ENCODE peak calls at places on chromosomes 13 and 19, in four cellular contexts. R is ovary, V is WTC11, Q is GM12865. G is an unnamed sample.

GRCh38 chr19:53158119-53158656 is 665 bp downstream of the ZNF347 start:
- DNase-seq in R (peak; percentile 46), V (peak; percentile 52), Q (peak; percentile 43), G (no peak)

GRCh38 chr13:113653264-113654174 is 4.5 kb downstream of the ATP4B start:
- DNase-seq in R (no peak), V (peak; percentile 7), Q (no peak), G (no peak)

GRCh38 chr19:55146078-55146647 is 2.8 kb downstream of the TNNT1 start:
- DNase-seq in R (no peak), V (peak; percentile 79), Q (no peak), G (no peak)

GRCh38 chr19:10981496-10981895 is 20.7 kb downstream of the SMARCA4 start:
- DNase-seq in R (no peak), V (no peak), Q (no peak), G (no peak)

GRCh38 chr19:4267101-4267900 is 11.8 kb upstream of the SHD start:
- DNase-seq in R (peak; percentile 65), V (peak; percentile 88), Q (peak; percentile 74), G (peak; percentile 52)

GRCh38 chr13:45222919-45223318 is 22.1 kb upstream of the KCTD4 start:
- DNase-seq in R (no peak), V (no peak), Q (no peak), G (no peak)

GRCh38 chr13:73809561-73809960 is 324.6 kb downstream of the KLF12 start:
- DNase-seq in R (no peak), V (no peak), Q (no peak), G (peak; percentile 56)

GRCh38 chr13:98915563-98916348 is 62.1 kb downstream of the DOCK9 start:
- DNase-seq in R (no peak), V (no peak), Q (no peak), G (peak; percentile 7)

GRCh38 chr13:73934215-73934623 is 200.0 kb downstream of the KLF12 start:
- DNase-seq in R (no peak), V (no peak), Q (no peak), G (no peak)

GRCh38 chr13:61664821-61665705 is 249.4 kb upstream of the PCDH20 start:
- DNase-seq in R (no peak), V (no peak), Q (no peak), G (no peak)

GRCh38 chr13:112391747-112392146 is 15.6 kb downstream of the SPACA7 start:
- DNase-seq in R (no peak), V (no peak), Q (no peak), G (no peak)

DNA sequence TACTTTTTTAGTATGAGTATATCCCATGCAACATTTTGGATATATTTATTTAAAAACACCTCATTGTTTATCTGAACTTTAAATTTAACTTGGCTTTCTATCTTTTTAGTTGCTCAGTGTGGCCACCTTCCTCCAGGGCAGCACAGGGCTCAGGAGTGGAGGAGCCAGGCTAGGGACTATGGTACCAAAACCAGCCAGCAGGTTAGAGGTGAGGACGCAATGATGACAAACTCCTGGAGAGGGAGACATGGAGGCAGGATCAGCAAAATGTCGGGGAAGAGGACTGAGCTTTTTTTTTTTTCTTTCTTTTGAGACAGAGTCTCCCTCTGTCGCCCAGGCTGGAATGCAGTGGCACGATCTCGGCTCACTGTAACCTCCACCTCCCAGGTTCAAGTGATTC is 29.6 kb upstream of the CALM3 start:
- DNase-seq in R (no peak), V (peak; percentile 61), Q (peak; percentile 18), G (peak; percentile 7)
- TF ChIP-seq CTCF in R (no peak), V (no peak), Q (no peak), G (peak; percentile 42)

GRCh38 chr19:37987356-37988332 is 80.6 kb downstream of the SIPA1L3 start:
- DNase-seq in R (no peak), V (peak; percentile 75), Q (peak; percentile 64), G (no peak)
- TF ChIP-seq CTCF in R (no peak), V (peak; percentile 54), Q (peak; percentile 58), G (no peak)

GRCh38 chr13:39012608-39013007 is 22.0 kb upstream of the STOML3 start:
- DNase-seq in R (no peak), V (peak; percentile 71), Q (no peak), G (no peak)
- TF ChIP-seq CTCF in R (no peak), V (no peak), Q (no peak), G (peak; percentile 22)

GRCh38 chr13:21034602-21035190 is 26.7 kb downstream of the LATS2 start:
- DNase-seq in R (no peak), V (peak; percentile 30), Q (no peak), G (no peak)
- TF ChIP-seq CTCF in R (no peak), V (no peak), Q (no peak), G (no peak)

GRCh38 chr13:110312669-110313031 is 5.6 kb downstream of the COL4A2 start:
- DNase-seq in R (no peak), V (no peak), Q (no peak), G (peak; percentile 89)
- TF ChIP-seq CTCF in R (no peak), V (no peak), Q (no peak), G (no peak)

DNA sequence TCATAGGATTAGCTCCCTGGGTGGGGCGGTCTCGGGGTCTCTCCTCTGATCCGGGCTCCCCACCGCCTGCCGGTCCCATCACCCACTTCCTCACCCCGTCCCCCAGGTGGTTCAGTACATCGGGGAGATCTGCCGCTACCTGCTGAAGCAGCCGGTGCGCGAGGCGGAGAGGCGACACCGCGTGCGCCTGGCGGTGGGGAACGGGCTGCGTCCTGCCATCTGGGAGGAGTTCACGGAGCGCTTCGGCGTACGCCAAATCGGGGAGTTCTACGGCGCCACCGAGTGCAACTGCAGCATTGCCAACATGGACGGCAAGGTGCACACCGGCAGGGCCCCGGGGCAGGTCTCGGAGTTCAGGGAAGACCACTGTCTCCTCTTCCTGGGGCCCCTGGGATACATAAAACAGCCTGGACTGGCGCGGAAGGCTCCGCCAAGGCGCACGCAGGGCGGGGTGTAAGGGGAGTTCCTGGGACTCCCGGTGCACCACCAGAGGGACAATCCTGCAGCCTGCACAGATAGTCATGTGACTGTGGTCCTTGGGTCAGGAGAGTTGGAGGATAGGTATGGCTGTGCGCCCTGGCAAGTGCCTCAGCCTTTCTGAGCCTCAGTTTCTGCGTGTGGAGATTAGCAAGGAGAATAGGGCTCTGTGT is 14.2 kb upstream of the PGLS start:
- DNase-seq in R (no peak), V (peak; percentile 60), Q (no peak), G (no peak)
- TF ChIP-seq CTCF in R (no peak), V (no peak), Q (no peak), G (no peak)